ENCODE peak calls at places on chromosomes 16 and 17, in nine cellular contexts. F, S, J, O, H, X, U, Z and K are unnamed samples.

GRCh38 chr16:35751191-35751941 is 2292.0 kb downstream of the TP53TG3F start:
- DNase-seq in S (no peak), U (no peak), X (peak; percentile 70), O (no peak), J (no peak), Z (no peak), F (no peak), H (no peak), K (no peak)

GRCh38 chr17:13755851-13756250 is 154.1 kb upstream of the HS3ST3A1 start:
- DNase-seq in Z (no peak), F (no peak), O (no peak), S (no peak), U (no peak), X (no peak), H (no peak), J (no peak), K (no peak)

GRCh38 chr17:31794111-31794510 is 64.9 kb downstream of the COPRS start:
- DNase-seq in Z (no peak), S (no peak), J (no peak), O (no peak), F (no peak), X (no peak), H (no peak), U (no peak), K (no peak)

GRCh38 chr17:42291136-42291535 is 2.8 kb downstream of the STAT5A start:
- DNase-seq in F (no peak), S (no peak), X (peak; percentile 65), H (no peak), Z (no peak), U (no peak), O (no peak), J (no peak), K (no peak)

GRCh38 chr17:70767102-70767701 is 597.9 kb downstream of the KCNJ2 start:
- DNase-seq in F (peak; percentile 43), X (no peak), Z (peak; percentile 3), J (no peak), S (no peak), H (peak; percentile 44), U (no peak), O (peak; percentile 48), K (no peak)

GRCh38 chr17:48253976-48254375 is 146.4 kb downstream of the SNX11 start:
- DNase-seq in F (no peak), Z (no peak), U (no peak), O (no peak), J (no peak), H (no peak), S (no peak), X (no peak), K (no peak)

GRCh38 chr16:57643166-57643813 is 14.9 kb downstream of the ADGRG1 start:
- DNase-seq in O (peak; percentile 53), U (no peak), F (no peak), Z (no peak), J (no peak), S (no peak), X (no peak), H (peak; percentile 17), K (no peak)

GRCh38 chr17:3919123-3919624 is 2.9 kb upstream of the P2RX1 start:
- DNase-seq in Z (no peak), J (no peak), X (no peak), U (no peak), O (no peak), H (no peak), F (no peak), S (no peak), K (no peak)

GRCh38 chr16:67718668-67719047 is 458 bp downstream of the GFOD2 start:
- DNase-seq in H (no peak), U (no peak), X (no peak), S (no peak), F (no peak), Z (no peak), O (peak; percentile 5), J (no peak), K (no peak)

GRCh38 chr16:31819948-31820347 is 53.7 kb upstream of the ZNF267 start:
- DNase-seq in X (no peak), H (no peak), U (no peak), F (no peak), J (no peak), Z (no peak), S (no peak), O (no peak), K (no peak)

GRCh38 chr16:31819386-31819785 is 54.2 kb upstream of the ZNF267 start:
- DNase-seq in U (no peak), H (no peak), S (no peak), Z (no peak), F (no peak), J (no peak), O (no peak), X (no peak), K (no peak)
- TF ChIP-seq CTCF in U (no peak), H (no peak), S (no peak), Z (no peak), F (no peak), J (no peak), O (no peak), X (no peak), K (no peak)

DNA sequence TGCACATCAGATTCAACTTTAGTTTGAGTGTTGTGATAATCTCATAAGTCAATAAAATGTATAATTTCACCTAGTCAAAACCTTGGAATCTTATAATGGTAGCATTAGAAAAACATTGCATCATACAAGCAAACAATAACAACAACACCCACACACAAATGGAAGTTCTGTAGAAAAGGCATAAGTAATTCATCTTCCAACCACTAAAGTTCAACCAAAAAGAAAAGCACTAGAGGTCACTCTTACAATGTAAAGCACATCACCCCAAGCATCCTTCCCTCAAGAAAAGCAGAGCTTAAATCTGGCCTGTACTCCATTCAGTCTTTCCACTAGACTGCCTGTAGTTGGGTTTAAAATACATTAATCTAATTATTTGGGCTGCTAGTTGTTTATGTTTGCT is 1.8 kb downstream of the CNTNAP4 start:
- DNase-seq in U (no peak), H (peak; percentile 70), Z (no peak), O (peak; percentile 53), J (no peak), S (no peak), X (no peak), F (peak; percentile 26), K (no peak)
- TF ChIP-seq CTCF in U (no peak), H (peak; percentile 47), Z (peak; percentile 27), O (peak; percentile 47), J (no peak), S (peak; percentile 21), X (no peak), F (peak; percentile 20), K (peak; percentile 57)

DNA sequence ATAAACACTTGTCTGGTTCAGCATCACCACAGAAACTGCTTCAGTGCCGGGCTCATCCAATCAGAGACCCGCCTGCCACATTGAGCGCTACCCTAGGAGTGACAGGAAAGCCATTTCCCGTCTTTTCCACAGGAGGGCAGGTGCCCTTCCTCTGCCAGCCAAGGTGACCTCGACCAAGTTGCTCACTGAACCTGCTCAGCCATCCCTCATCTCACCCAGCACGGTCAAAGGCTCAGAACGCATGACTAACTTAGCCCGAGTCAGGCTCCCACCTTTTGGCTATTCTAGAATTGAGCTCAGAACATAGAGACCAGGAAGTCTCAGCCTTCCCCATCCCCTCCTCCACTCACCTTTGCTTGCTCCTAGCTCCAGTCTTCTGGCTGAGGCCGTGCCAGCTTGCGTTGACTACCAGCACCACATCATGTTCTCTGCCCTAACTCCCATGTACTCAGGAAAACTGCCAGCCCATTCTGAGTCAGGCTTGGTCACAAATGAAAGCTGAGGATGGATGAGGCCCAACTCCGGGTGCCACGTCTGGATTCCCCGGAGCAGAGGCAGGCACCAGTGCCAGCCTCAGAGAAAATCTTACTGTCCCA is 15.6 kb downstream of the MRPS23 start:
- DNase-seq in Z (no peak), F (no peak), U (peak; percentile 91), S (peak; percentile 61), X (no peak), O (peak; percentile 76), H (peak; percentile 27), J (no peak), K (no peak)
- TF ChIP-seq CTCF in Z (peak; percentile 4), F (no peak), U (no peak), S (no peak), X (no peak), O (no peak), H (no peak), J (no peak), K (peak; percentile 25)

GRCh38 chr16:85051067-85051709 is 23.6 kb downstream of the KIAA0513 start:
- DNase-seq in U (no peak), X (no peak), J (no peak), H (no peak), O (no peak), Z (no peak), F (no peak), S (no peak), K (no peak)
- TF ChIP-seq CTCF in U (no peak), X (no peak), J (no peak), H (no peak), O (no peak), Z (no peak), F (no peak), S (no peak), K (no peak)

DNA sequence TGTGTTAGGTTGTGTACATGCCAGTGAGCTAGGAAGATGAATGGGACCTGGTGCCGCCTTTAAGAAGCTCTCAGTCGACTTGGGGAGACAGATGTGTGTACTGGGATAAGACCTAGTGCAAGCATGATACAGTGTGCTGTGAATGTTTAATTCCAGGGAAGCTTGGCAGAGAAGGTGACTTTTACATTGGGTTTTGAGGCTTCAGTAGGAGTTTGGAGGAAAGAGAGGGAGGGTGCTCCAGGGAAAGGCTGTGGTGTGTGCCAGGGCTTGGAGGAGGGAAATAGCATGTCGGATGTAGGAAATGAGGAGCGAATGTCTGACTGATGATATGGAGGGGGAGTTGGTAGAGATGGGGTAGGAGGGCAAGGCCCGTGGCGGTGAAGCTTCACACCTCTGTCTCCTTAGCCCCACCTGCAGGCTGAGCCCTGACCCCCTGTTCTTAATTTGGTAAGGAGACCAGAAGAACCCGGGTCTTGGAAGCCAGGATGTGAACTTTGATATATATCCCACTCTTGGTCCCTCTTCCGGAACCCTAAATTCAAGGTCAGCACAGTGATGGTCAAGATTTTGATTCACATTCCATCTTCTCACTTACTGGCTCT is 76.6 kb downstream of the PLCG2 start:
- DNase-seq in F (no peak), U (no peak), X (no peak), Z (no peak), O (no peak), S (no peak), H (no peak), J (no peak), K (no peak)
- TF ChIP-seq CTCF in F (no peak), U (no peak), X (peak; percentile 5), Z (no peak), O (no peak), S (no peak), H (no peak), J (no peak), K (no peak)